ENCODE peak calls at places on chromosomes 13 and 19, in five cellular contexts. One of them, this sample, is unnamed.

GRCh38 chr19:28039677-28040381 is 1173.1 kb downstream of the UQCRFS1 start:
- DNase-seq in H9: no peak
- DNase-seq in MM.1S: no peak
- DNase-seq in astrocyte: peak
- DNase-seq in neuronal stem cell: no peak
- DNase-seq in this sample: no peak

GRCh38 chr13:98285852-98286594 is 109.0 kb upstream of the RNF113B start:
- DNase-seq in H9: no peak
- DNase-seq in MM.1S: no peak
- DNase-seq in astrocyte: no peak
- DNase-seq in neuronal stem cell: no peak
- DNase-seq in this sample: no peak

GRCh38 chr13:110062777-110063442 is 244.0 kb downstream of the COL4A1 start:
- DNase-seq in H9: no peak
- DNase-seq in MM.1S: no peak
- DNase-seq in astrocyte: no peak
- DNase-seq in neuronal stem cell: no peak
- DNase-seq in this sample: no peak

GRCh38 chr13:27455331-27455855 is 5.0 kb upstream of the MTIF3 start:
- DNase-seq in H9: peak
- DNase-seq in MM.1S: peak
- DNase-seq in astrocyte: no peak
- DNase-seq in neuronal stem cell: no peak
- DNase-seq in this sample: peak

GRCh38 chr19:19966862-19967261 is 66.1 kb downstream of the ZNF93 start:
- DNase-seq in H9: no peak
- DNase-seq in MM.1S: no peak
- DNase-seq in astrocyte: no peak
- DNase-seq in neuronal stem cell: no peak
- DNase-seq in this sample: no peak

GRCh38 chr19:33704271-33704670 is 82.5 kb downstream of the CHST8 start:
- DNase-seq in H9: no peak
- DNase-seq in MM.1S: no peak
- DNase-seq in astrocyte: no peak
- DNase-seq in neuronal stem cell: no peak
- DNase-seq in this sample: no peak

GRCh38 chr13:60591348-60591747 is 194.3 kb downstream of the TDRD3 start:
- DNase-seq in H9: no peak
- DNase-seq in MM.1S: no peak
- DNase-seq in astrocyte: peak
- DNase-seq in neuronal stem cell: no peak
- DNase-seq in this sample: peak

GRCh38 chr13:111005364-111005763 is 90.5 kb upstream of the ANKRD10 start:
- DNase-seq in H9: no peak
- DNase-seq in MM.1S: no peak
- DNase-seq in astrocyte: peak
- DNase-seq in neuronal stem cell: no peak
- DNase-seq in this sample: no peak

GRCh38 chr13:24627090-24627714 is 53.0 kb upstream of the ATP12A start:
- DNase-seq in H9: peak
- DNase-seq in MM.1S: no peak
- DNase-seq in astrocyte: no peak
- DNase-seq in neuronal stem cell: peak
- DNase-seq in this sample: no peak

GRCh38 chr19:18915639-18916038 is 3.5 kb downstream of the COPE start:
- DNase-seq in H9: peak
- DNase-seq in MM.1S: peak
- DNase-seq in astrocyte: no peak
- DNase-seq in neuronal stem cell: no peak
- DNase-seq in this sample: peak

GRCh38 chr13:110960219-110960618 is 45.4 kb upstream of the ANKRD10 start:
- DNase-seq in H9: no peak
- DNase-seq in MM.1S: no peak
- DNase-seq in astrocyte: no peak
- DNase-seq in neuronal stem cell: no peak
- DNase-seq in this sample: no peak

GRCh38 chr19:39671739-39672363 is 16.1 kb downstream of the LGALS16 start:
- DNase-seq in H9: peak
- DNase-seq in MM.1S: peak
- DNase-seq in astrocyte: peak
- DNase-seq in neuronal stem cell: peak
- DNase-seq in this sample: peak

GRCh38 chr13:42071667-42072419 is 23.4 kb downstream of the DGKH start:
- DNase-seq in H9: no peak
- DNase-seq in MM.1S: no peak
- DNase-seq in astrocyte: peak
- DNase-seq in neuronal stem cell: no peak
- DNase-seq in this sample: peak

GRCh38 chr19:30898353-30899103 is 450.7 kb downstream of the TSHZ3 start:
- DNase-seq in H9: peak
- DNase-seq in MM.1S: no peak
- DNase-seq in astrocyte: no peak
- DNase-seq in neuronal stem cell: no peak
- DNase-seq in this sample: no peak

GRCh38 chr19:29121684-29122083 is 91.3 kb downstream of the UQCRFS1 start:
- DNase-seq in H9: peak
- DNase-seq in MM.1S: no peak
- DNase-seq in astrocyte: no peak
- DNase-seq in neuronal stem cell: no peak
- DNase-seq in this sample: no peak

GRCh38 chr13:49308104-49308875 is 60.6 kb downstream of the CDADC1 start:
- DNase-seq in H9: no peak
- DNase-seq in MM.1S: no peak
- DNase-seq in astrocyte: peak
- DNase-seq in neuronal stem cell: no peak
- DNase-seq in this sample: no peak

GRCh38 chr13:110118106-110118505 is 188.9 kb downstream of the COL4A1 start:
- DNase-seq in H9: peak
- DNase-seq in MM.1S: no peak
- DNase-seq in astrocyte: no peak
- DNase-seq in neuronal stem cell: no peak
- DNase-seq in this sample: no peak

GRCh38 chr19:20840371-20840770 is 64.3 kb downstream of the ZNF66 start:
- DNase-seq in H9: no peak
- DNase-seq in MM.1S: no peak
- DNase-seq in astrocyte: no peak
- DNase-seq in neuronal stem cell: no peak
- DNase-seq in this sample: no peak

GRCh38 chr13:77893066-77893465 is 25.6 kb downstream of the EDNRB start:
- DNase-seq in H9: peak
- DNase-seq in MM.1S: no peak
- DNase-seq in astrocyte: no peak
- DNase-seq in neuronal stem cell: no peak
- DNase-seq in this sample: no peak

GRCh38 chr19:46480409-46480808 is 9.0 kb upstream of the PNMA8A start:
- DNase-seq in H9: no peak
- DNase-seq in MM.1S: no peak
- DNase-seq in astrocyte: peak
- DNase-seq in neuronal stem cell: no peak
- DNase-seq in this sample: no peak
- H3K9ac ChIP-seq in H9: no peak
- H3K9ac ChIP-seq in MM.1S: no peak
- H3K9ac ChIP-seq in astrocyte: peak
- H3K9ac ChIP-seq in neuronal stem cell: no peak
- H3K9ac ChIP-seq in this sample: no peak

DNA sequence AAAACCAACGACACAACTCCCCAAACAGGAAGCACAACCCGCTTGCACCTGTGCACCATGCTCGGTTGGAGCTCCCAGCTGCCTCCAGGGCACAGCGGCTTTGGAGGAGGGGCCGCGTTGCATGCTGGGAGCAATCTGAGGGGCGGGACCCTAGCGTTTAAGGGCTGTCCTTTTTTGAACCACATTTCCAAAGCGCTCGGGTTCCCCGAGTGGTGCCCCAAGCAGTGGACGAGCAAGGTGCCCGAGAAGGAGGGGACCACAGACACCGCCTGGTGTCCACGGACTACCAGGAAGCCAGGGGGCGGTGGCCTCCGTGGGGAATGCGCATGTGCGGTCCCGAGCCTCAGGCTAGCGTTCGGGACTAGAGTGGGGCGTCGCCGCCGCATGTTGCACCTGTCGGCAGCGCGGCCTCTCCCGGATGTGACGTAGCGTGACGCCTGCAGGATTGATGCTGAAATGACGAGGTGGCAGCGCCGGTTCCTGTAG is 11.9 kb upstream of the ZNF57 start:
- DNase-seq in H9: peak
- DNase-seq in MM.1S: no peak
- DNase-seq in astrocyte: no peak
- DNase-seq in neuronal stem cell: no peak
- DNase-seq in this sample: peak
- H3K9ac ChIP-seq in H9: no peak
- H3K9ac ChIP-seq in MM.1S: no peak
- H3K9ac ChIP-seq in astrocyte: no peak
- H3K9ac ChIP-seq in neuronal stem cell: no peak
- H3K9ac ChIP-seq in this sample: peak

GRCh38 chr13:57408312-57408711 is 223.2 kb upstream of the PCDH17 start:
- DNase-seq in H9: no peak
- DNase-seq in MM.1S: no peak
- DNase-seq in astrocyte: no peak
- DNase-seq in neuronal stem cell: no peak
- DNase-seq in this sample: no peak
- H3K9ac ChIP-seq in H9: no peak
- H3K9ac ChIP-seq in MM.1S: no peak
- H3K9ac ChIP-seq in astrocyte: no peak
- H3K9ac ChIP-seq in neuronal stem cell: no peak
- H3K9ac ChIP-seq in this sample: no peak

DNA sequence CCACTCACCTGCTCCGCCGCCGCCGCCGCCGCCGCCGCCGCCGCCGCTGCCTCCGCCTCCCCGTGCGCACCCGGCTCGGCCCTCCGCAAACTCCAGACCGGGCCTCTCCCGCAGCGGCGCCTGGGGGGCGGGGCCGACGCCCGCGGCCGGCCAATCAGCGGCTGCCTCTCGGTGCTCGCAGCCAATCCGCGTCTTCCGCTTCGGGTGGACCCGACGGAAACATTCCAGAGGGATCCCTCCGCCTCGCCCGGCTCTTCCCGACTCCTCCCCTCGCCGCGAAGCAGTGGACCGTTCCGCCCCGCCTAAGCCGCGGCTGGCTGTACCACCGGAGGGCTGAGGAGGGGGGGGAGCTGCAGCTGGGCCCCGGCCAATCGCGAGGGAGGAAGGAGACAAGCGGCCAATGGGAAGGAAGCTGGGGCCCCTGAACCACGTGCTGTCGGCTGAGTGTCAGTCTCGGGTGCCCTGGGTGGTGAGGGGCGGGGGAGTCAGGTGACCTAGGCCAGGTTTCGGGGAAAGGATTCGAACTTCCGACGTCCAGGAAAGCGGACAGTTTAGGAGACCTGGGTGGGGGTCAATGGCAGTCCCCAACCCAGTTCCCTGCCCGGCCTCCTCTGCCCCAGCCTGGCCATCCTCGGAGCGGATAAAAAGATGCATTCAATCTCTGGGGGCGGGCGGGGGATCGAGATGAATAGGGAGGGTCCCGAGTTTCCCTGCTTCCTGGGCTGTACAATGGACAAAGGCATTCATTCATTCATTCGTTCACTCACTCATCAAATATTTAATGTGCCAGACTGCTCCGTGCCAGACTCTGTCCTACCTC is at the start of gene GIPC1:
- DNase-seq in H9: peak
- DNase-seq in MM.1S: peak
- DNase-seq in astrocyte: peak
- DNase-seq in neuronal stem cell: peak
- DNase-seq in this sample: peak
- H3K9ac ChIP-seq in H9: peak
- H3K9ac ChIP-seq in MM.1S: peak
- H3K9ac ChIP-seq in astrocyte: peak
- H3K9ac ChIP-seq in neuronal stem cell: peak
- H3K9ac ChIP-seq in this sample: peak

GRCh38 chr19:1038995-1039645 is 787 bp upstream of the ABCA7 start:
- DNase-seq in H9: peak
- DNase-seq in MM.1S: peak
- DNase-seq in astrocyte: no peak
- DNase-seq in neuronal stem cell: no peak
- DNase-seq in this sample: no peak
- H3K9ac ChIP-seq in H9: no peak
- H3K9ac ChIP-seq in MM.1S: peak
- H3K9ac ChIP-seq in astrocyte: peak
- H3K9ac ChIP-seq in neuronal stem cell: no peak
- H3K9ac ChIP-seq in this sample: peak

GRCh38 chr13:33496336-33496735 is 210.8 kb upstream of the STARD13 start:
- DNase-seq in H9: no peak
- DNase-seq in MM.1S: no peak
- DNase-seq in astrocyte: no peak
- DNase-seq in neuronal stem cell: no peak
- DNase-seq in this sample: no peak

GRCh38 chr13:33497146-33497845 is 211.7 kb upstream of the STARD13 start:
- DNase-seq in H9: no peak
- DNase-seq in MM.1S: no peak
- DNase-seq in astrocyte: peak
- DNase-seq in neuronal stem cell: no peak
- DNase-seq in this sample: no peak

GRCh38 chr13:33494596-33495214 is 209.2 kb upstream of the STARD13 start:
- DNase-seq in H9: no peak
- DNase-seq in MM.1S: no peak
- DNase-seq in astrocyte: peak
- DNase-seq in neuronal stem cell: no peak
- DNase-seq in this sample: no peak

GRCh38 chr13:33490461-33491327 is 205.1 kb upstream of the STARD13 start:
- DNase-seq in H9: peak
- DNase-seq in MM.1S: no peak
- DNase-seq in astrocyte: no peak
- DNase-seq in neuronal stem cell: peak
- DNase-seq in this sample: no peak

DNA sequence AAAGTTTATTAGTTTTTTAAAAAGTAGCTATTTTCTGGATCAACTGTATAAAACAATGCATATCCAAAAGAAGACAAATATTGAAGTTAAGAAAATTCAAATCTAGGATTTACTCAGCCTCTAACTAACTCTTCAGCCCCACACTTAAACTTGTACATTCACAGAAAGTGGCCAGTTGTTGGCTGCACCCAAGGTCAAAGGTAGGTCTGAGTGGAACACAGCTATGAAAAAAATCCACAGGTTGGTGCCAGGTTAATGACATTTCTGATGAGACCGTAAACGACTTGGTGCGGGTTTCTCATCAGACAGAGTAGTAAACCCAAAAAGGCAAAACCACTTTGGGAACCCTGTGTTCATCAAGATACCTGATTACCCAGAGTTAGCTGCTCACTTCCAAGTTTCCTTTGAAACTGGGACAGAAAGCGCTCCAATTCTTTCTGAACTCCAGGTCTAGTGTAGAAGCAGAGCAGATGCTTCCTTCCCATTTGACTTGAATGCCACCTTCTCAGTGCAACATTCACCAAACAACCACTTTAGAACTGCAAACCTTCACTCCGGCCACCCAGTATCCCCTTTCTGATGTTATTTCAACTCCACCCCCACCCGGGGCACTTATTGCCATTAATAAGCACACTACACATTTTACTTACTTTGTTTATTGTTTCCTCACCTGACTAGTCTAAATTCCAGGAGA is 208.3 kb upstream of the STARD13 start:
- DNase-seq in H9: no peak
- DNase-seq in MM.1S: no peak
- DNase-seq in astrocyte: no peak
- DNase-seq in neuronal stem cell: no peak
- DNase-seq in this sample: no peak
- H3K9ac ChIP-seq in H9: no peak
- H3K9ac ChIP-seq in MM.1S: no peak
- H3K9ac ChIP-seq in astrocyte: peak
- H3K9ac ChIP-seq in neuronal stem cell: no peak
- H3K9ac ChIP-seq in this sample: no peak

GRCh38 chr19:55423225-55423967 is 15.8 kb upstream of the UBE2S start:
- DNase-seq in H9: no peak
- DNase-seq in MM.1S: no peak
- DNase-seq in astrocyte: no peak
- DNase-seq in neuronal stem cell: no peak
- DNase-seq in this sample: no peak
- H3K9ac ChIP-seq in H9: no peak
- H3K9ac ChIP-seq in MM.1S: no peak
- H3K9ac ChIP-seq in astrocyte: no peak
- H3K9ac ChIP-seq in neuronal stem cell: no peak
- H3K9ac ChIP-seq in this sample: no peak

This sample was measured in DND-41.